ENCODE peak calls at places on chromosomes 2 and 18, in six cellular contexts. One of them, this sample, is unnamed.
A peak's percentile ranks its signal among the peaks of the same experiment; 100 is the strongest.

GRCh38 chr2:54966837-54967236 is 83.4 kb downstream of the RTN4 start:
- DNase-seq in astrocyte: no peak
- DNase-seq in endothelial cell of umbilical vein: no peak
- DNase-seq in K562: no peak
- DNase-seq in fibroblast of lung: no peak
- DNase-seq in HCT116: no peak
- DNase-seq in this sample: no peak

GRCh38 chr18:36333418-36333817 is 35.9 kb downstream of the FHOD3 start:
- DNase-seq in K562: no peak
- DNase-seq in astrocyte: peak; percentile 57
- DNase-seq in endothelial cell of umbilical vein: no peak
- DNase-seq in fibroblast of lung: peak; percentile 65
- DNase-seq in HCT116: no peak
- DNase-seq in this sample: no peak

GRCh38 chr2:128260239-128261138 is 58.2 kb downstream of the HS6ST1 start:
- DNase-seq in astrocyte: peak; percentile 92
- DNase-seq in HCT116: peak; percentile 4
- DNase-seq in K562: no peak
- DNase-seq in fibroblast of lung: peak; percentile 94
- DNase-seq in endothelial cell of umbilical vein: peak; percentile 59
- DNase-seq in this sample: no peak

GRCh38 chr2:113251118-113251517 is 27.6 kb downstream of the PAX8 start:
- DNase-seq in endothelial cell of umbilical vein: no peak
- DNase-seq in K562: peak; percentile 52
- DNase-seq in astrocyte: no peak
- DNase-seq in fibroblast of lung: no peak
- DNase-seq in HCT116: no peak
- DNase-seq in this sample: no peak

GRCh38 chr2:1823187-1824169 is 79.2 kb upstream of the PXDN start:
- DNase-seq in endothelial cell of umbilical vein: no peak
- DNase-seq in K562: no peak
- DNase-seq in fibroblast of lung: no peak
- DNase-seq in astrocyte: no peak
- DNase-seq in HCT116: no peak
- DNase-seq in this sample: no peak

GRCh38 chr2:98460573-98461560 is 16.2 kb downstream of the INPP4A start:
- DNase-seq in astrocyte: no peak
- DNase-seq in HCT116: no peak
- DNase-seq in K562: no peak
- DNase-seq in endothelial cell of umbilical vein: no peak
- DNase-seq in fibroblast of lung: no peak
- DNase-seq in this sample: no peak

GRCh38 chr2:132752421-132753206 is 82.6 kb upstream of the LYPD1 start:
- DNase-seq in HCT116: no peak
- DNase-seq in astrocyte: no peak
- DNase-seq in endothelial cell of umbilical vein: no peak
- DNase-seq in fibroblast of lung: no peak
- DNase-seq in K562: no peak
- DNase-seq in this sample: no peak

GRCh38 chr2:55148269-55148668 is 83.8 kb downstream of the CLHC1 start:
- DNase-seq in fibroblast of lung: no peak
- DNase-seq in astrocyte: no peak
- DNase-seq in endothelial cell of umbilical vein: peak; percentile 85
- DNase-seq in K562: no peak
- DNase-seq in HCT116: no peak
- DNase-seq in this sample: no peak

GRCh38 chr2:44564752-44565151 is 203.0 kb downstream of the CAMKMT start:
- DNase-seq in K562: no peak
- DNase-seq in HCT116: no peak
- DNase-seq in astrocyte: no peak
- DNase-seq in fibroblast of lung: no peak
- DNase-seq in endothelial cell of umbilical vein: no peak
- DNase-seq in this sample: no peak

GRCh38 chr18:9091066-9091476 is 11.4 kb upstream of the NDUFV2 start:
- DNase-seq in K562: no peak
- DNase-seq in astrocyte: no peak
- DNase-seq in HCT116: no peak
- DNase-seq in endothelial cell of umbilical vein: no peak
- DNase-seq in fibroblast of lung: no peak
- DNase-seq in this sample: no peak

GRCh38 chr2:233098615-233099014 is 38.5 kb downstream of the INPP5D start:
- DNase-seq in fibroblast of lung: no peak
- DNase-seq in HCT116: peak; percentile 10
- DNase-seq in endothelial cell of umbilical vein: no peak
- DNase-seq in K562: no peak
- DNase-seq in astrocyte: no peak
- DNase-seq in this sample: no peak

GRCh38 chr18:54278615-54279014 is 9.3 kb downstream of the POLI start:
- DNase-seq in endothelial cell of umbilical vein: no peak
- DNase-seq in astrocyte: no peak
- DNase-seq in fibroblast of lung: no peak
- DNase-seq in HCT116: no peak
- DNase-seq in K562: no peak
- DNase-seq in this sample: no peak

GRCh38 chr2:151718247-151718646 is 16.0 kb downstream of the NEB start:
- DNase-seq in K562: no peak
- DNase-seq in HCT116: no peak
- DNase-seq in fibroblast of lung: no peak
- DNase-seq in endothelial cell of umbilical vein: no peak
- DNase-seq in astrocyte: no peak
- DNase-seq in this sample: no peak

GRCh38 chr2:106124787-106125549 is 69.1 kb downstream of the UXS1 start:
- DNase-seq in fibroblast of lung: no peak
- DNase-seq in astrocyte: no peak
- DNase-seq in HCT116: no peak
- DNase-seq in endothelial cell of umbilical vein: no peak
- DNase-seq in K562: no peak
- DNase-seq in this sample: no peak

GRCh38 chr2:99974275-99974674 is 168.1 kb downstream of the AFF3 start:
- DNase-seq in K562: no peak
- DNase-seq in fibroblast of lung: peak; percentile 80
- DNase-seq in astrocyte: peak; percentile 78
- DNase-seq in HCT116: no peak
- DNase-seq in endothelial cell of umbilical vein: no peak
- DNase-seq in this sample: no peak

GRCh38 chr2:176554107-176555048 is 285.1 kb downstream of the MTX2 start:
- DNase-seq in HCT116: peak; percentile 43
- DNase-seq in fibroblast of lung: peak; percentile 57
- DNase-seq in endothelial cell of umbilical vein: peak; percentile 89
- DNase-seq in K562: peak; percentile 79
- DNase-seq in astrocyte: peak; percentile 52
- DNase-seq in this sample: peak; percentile 37
- H3K9ac ChIP-seq in HCT116: peak overlapping the region; percentile 61
- H3K9ac ChIP-seq in fibroblast of lung: no peak overlapping the region
- H3K9ac ChIP-seq in endothelial cell of umbilical vein: peak overlapping the region; percentile 73
- H3K9ac ChIP-seq in K562: no peak overlapping the region
- H3K9ac ChIP-seq in astrocyte: peak overlapping the region; percentile 68
- H3K9ac ChIP-seq in this sample: peak overlapping the region; percentile 38

DNA sequence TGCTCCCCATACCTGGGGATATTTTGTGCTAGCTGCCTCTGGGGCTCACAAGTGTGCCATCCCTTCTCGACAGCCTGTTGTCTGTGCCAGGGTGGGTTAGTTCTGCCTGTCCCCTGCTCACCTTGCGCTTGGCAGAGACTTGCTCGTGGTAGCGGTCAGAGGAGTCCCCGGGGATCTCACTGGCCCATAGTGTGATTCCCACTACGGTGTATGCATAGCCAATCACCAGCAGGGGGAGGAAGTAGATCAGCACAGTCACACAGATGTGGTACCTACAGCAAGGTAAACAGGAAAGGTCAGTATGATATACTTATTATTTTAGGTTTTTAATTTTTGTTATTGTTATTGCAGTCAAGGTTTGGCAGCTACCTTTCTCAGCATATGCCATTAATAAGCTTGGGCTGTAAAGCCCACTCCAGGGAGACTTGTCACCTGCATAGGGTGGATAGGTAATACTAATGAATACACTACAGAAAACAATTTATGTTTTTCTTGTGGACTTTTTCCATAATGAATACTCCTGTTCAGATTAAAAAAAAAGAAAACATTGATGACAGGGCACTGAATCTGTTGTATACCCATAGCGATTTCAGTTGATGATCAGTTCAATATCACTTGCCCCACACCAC is 95.2 kb downstream of the POLE4 start:
- DNase-seq in astrocyte: no peak
- DNase-seq in K562: peak; percentile 56
- DNase-seq in fibroblast of lung: no peak
- DNase-seq in HCT116: peak; percentile 36
- DNase-seq in endothelial cell of umbilical vein: peak; percentile 10
- DNase-seq in this sample: no peak
- TF ChIP-seq CTCF in astrocyte: peak; percentile 49
- TF ChIP-seq CTCF in K562: peak; percentile 70
- TF ChIP-seq CTCF in fibroblast of lung: peak; percentile 38
- TF ChIP-seq CTCF in HCT116: peak; percentile 86
- TF ChIP-seq CTCF in endothelial cell of umbilical vein: peak; percentile 54
- TF ChIP-seq CTCF in this sample: peak; percentile 44

GRCh38 chr2:137947714-137948336 is 16.4 kb upstream of the HNMT start:
- DNase-seq in endothelial cell of umbilical vein: peak; percentile 82
- DNase-seq in astrocyte: peak; percentile 47
- DNase-seq in K562: peak; percentile 50
- DNase-seq in fibroblast of lung: peak; percentile 66
- DNase-seq in HCT116: peak; percentile 59
- DNase-seq in this sample: peak; percentile 83

GRCh38 chr2:137952586-137953129 is 11.6 kb upstream of the HNMT start:
- DNase-seq in HCT116: no peak
- DNase-seq in astrocyte: no peak
- DNase-seq in fibroblast of lung: no peak
- DNase-seq in endothelial cell of umbilical vein: no peak
- DNase-seq in K562: no peak
- DNase-seq in this sample: no peak

GRCh38 chr2:137948894-137949293 is 15.4 kb upstream of the HNMT start:
- DNase-seq in fibroblast of lung: no peak
- DNase-seq in astrocyte: no peak
- DNase-seq in HCT116: no peak
- DNase-seq in endothelial cell of umbilical vein: no peak
- DNase-seq in K562: no peak
- DNase-seq in this sample: peak; percentile 43

GRCh38 chr2:137950238-137950637 is 14.0 kb upstream of the HNMT start:
- DNase-seq in astrocyte: no peak
- DNase-seq in fibroblast of lung: no peak
- DNase-seq in HCT116: no peak
- DNase-seq in K562: no peak
- DNase-seq in endothelial cell of umbilical vein: no peak
- DNase-seq in this sample: no peak

GRCh38 chr2:137951606-137952005 is 12.7 kb upstream of the HNMT start:
- DNase-seq in HCT116: no peak
- DNase-seq in fibroblast of lung: peak; percentile 96
- DNase-seq in endothelial cell of umbilical vein: no peak
- DNase-seq in K562: no peak
- DNase-seq in astrocyte: peak; percentile 94
- DNase-seq in this sample: no peak
- H3K27ac ChIP-seq in HCT116: no peak overlapping the region
- H3K27ac ChIP-seq in fibroblast of lung: no peak overlapping the region
- H3K27ac ChIP-seq in endothelial cell of umbilical vein: no peak overlapping the region
- H3K27ac ChIP-seq in K562: no peak overlapping the region
- H3K27ac ChIP-seq in astrocyte: no peak overlapping the region
- H3K27ac ChIP-seq in this sample: no peak overlapping the region

GRCh38 chr2:56348382-56348781 is 164.6 kb downstream of the CCDC85A start:
- DNase-seq in endothelial cell of umbilical vein: no peak
- DNase-seq in fibroblast of lung: no peak
- DNase-seq in astrocyte: no peak
- DNase-seq in K562: no peak
- DNase-seq in HCT116: no peak
- DNase-seq in this sample: no peak
- H3K9ac ChIP-seq in endothelial cell of umbilical vein: no peak overlapping the region
- H3K9ac ChIP-seq in fibroblast of lung: no peak overlapping the region
- H3K9ac ChIP-seq in astrocyte: no peak overlapping the region
- H3K9ac ChIP-seq in K562: no peak overlapping the region
- H3K9ac ChIP-seq in HCT116: no peak overlapping the region
- H3K9ac ChIP-seq in this sample: no peak overlapping the region

DNA sequence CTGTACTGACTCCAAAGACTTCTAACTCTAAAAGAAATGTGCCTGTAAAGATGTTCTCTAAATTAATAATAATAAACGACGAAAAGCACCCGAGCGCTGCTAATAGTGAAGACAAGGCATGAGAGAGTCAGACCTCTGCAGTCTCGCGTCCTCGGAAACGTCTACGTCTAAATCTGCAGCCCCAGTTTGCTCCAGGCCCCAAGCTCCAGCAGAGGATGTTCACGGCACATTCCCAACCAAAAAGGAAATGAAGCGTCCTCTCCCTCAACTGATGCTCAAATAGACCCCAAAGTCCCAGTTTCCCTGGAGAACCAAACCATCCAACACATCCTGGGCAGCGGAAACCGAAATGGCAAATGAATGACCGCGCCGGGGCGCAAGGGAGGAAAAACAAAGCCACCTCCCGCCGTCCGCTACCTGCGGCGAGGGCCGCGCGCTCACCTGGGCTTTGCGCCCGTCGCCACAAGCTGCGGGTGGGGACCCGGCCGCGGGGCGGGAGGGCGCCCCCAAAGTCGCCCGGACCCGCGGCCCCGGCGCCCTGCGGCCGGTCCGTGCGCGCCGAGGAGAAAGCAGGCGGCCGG is 47.1 kb upstream of the CCDC150 start:
- DNase-seq in HCT116: no peak
- DNase-seq in fibroblast of lung: peak; percentile 59
- DNase-seq in endothelial cell of umbilical vein: peak; percentile 39
- DNase-seq in K562: no peak
- DNase-seq in astrocyte: peak; percentile 46
- DNase-seq in this sample: peak; percentile 20
- TF ChIP-seq CTCF in HCT116: peak; percentile 23
- TF ChIP-seq CTCF in fibroblast of lung: no peak
- TF ChIP-seq CTCF in endothelial cell of umbilical vein: no peak
- TF ChIP-seq CTCF in K562: no peak
- TF ChIP-seq CTCF in astrocyte: peak; percentile 23
- TF ChIP-seq CTCF in this sample: no peak

GRCh38 chr2:63755980-63756379 is 85.7 kb upstream of the UGP2 start:
- DNase-seq in K562: no peak
- DNase-seq in astrocyte: peak; percentile 63
- DNase-seq in fibroblast of lung: peak; percentile 74
- DNase-seq in HCT116: no peak
- DNase-seq in endothelial cell of umbilical vein: no peak
- DNase-seq in this sample: no peak
- H3K27ac ChIP-seq in K562: no peak overlapping the region
- H3K27ac ChIP-seq in astrocyte: peak overlapping the region; percentile 3
- H3K27ac ChIP-seq in fibroblast of lung: no peak overlapping the region
- H3K27ac ChIP-seq in HCT116: no peak overlapping the region
- H3K27ac ChIP-seq in endothelial cell of umbilical vein: no peak overlapping the region
- H3K27ac ChIP-seq in this sample: no peak overlapping the region

GRCh38 chr18:49072524-49072934 is 121.8 kb upstream of the SMAD7 start:
- DNase-seq in astrocyte: no peak
- DNase-seq in fibroblast of lung: no peak
- DNase-seq in endothelial cell of umbilical vein: no peak
- DNase-seq in HCT116: no peak
- DNase-seq in K562: peak; percentile 54
- DNase-seq in this sample: peak; percentile 30
- H3K9ac ChIP-seq in astrocyte: no peak overlapping the region
- H3K9ac ChIP-seq in fibroblast of lung: no peak overlapping the region
- H3K9ac ChIP-seq in endothelial cell of umbilical vein: no peak overlapping the region
- H3K9ac ChIP-seq in HCT116: no peak overlapping the region
- H3K9ac ChIP-seq in K562: peak overlapping the region; percentile 47
- H3K9ac ChIP-seq in this sample: no peak overlapping the region

This sample was measured in colonic mucosa.